ENCODE peak calls at places on chromosomes 16 and 17, in ten cellular contexts. E is uterus, T is AG04450, W is MM.1S, F is choroid plexus epithelial cell, R is mucosa of descending colon, O is esophagus squamous epithelium, A is SJSA1, G is cardiac muscle cell, X is colonic mucosa. V is an unnamed sample.

GRCh38 chr17:44363613-44364159 is at the start of gene FAM171A2:
- DNase-seq in X (no peak), T (peak), W (peak), G (peak), O (no peak), F (peak), R (no peak), A (peak), E (peak), V (no peak)

GRCh38 chr17:63431939-63432804 is 13.9 kb downstream of the CYB561 start:
- DNase-seq in R (no peak), W (no peak), E (no peak), X (peak), G (peak), F (peak), A (no peak), O (no peak), T (no peak), V (peak)

GRCh38 chr16:2912330-2913199 is 834 bp downstream of the FLYWCH1 start:
- DNase-seq in T (peak), X (peak), A (no peak), E (peak), R (peak), O (no peak), G (peak), W (peak), F (peak), V (no peak)

GRCh38 chr17:63989622-63990345 is 8.4 kb upstream of the PRR29 start:
- DNase-seq in X (no peak), W (no peak), T (no peak), R (peak), G (no peak), F (no peak), O (no peak), A (no peak), E (no peak), V (no peak)

GRCh38 chr16:47069291-47069690 is 74.5 kb downstream of the NETO2 start:
- DNase-seq in A (no peak), X (no peak), G (no peak), R (no peak), E (no peak), T (no peak), W (peak), F (no peak), O (no peak), V (no peak)

GRCh38 chr17:78125976-78126894 is 2.3 kb downstream of the TMC6 start:
- DNase-seq in A (no peak), G (no peak), F (no peak), O (no peak), X (no peak), T (no peak), E (no peak), W (no peak), R (no peak), V (no peak)

GRCh38 chr17:76480676-76481075 is 13.3 kb downstream of the AANAT start:
- DNase-seq in W (peak), O (no peak), X (no peak), F (peak), A (no peak), G (peak), R (peak), T (no peak), E (no peak), V (no peak)

GRCh38 chr17:74332763-74333220 is 6.8 kb downstream of the KIF19 start:
- DNase-seq in E (no peak), F (no peak), R (no peak), W (no peak), O (no peak), A (no peak), G (no peak), X (peak), T (no peak), V (no peak)

GRCh38 chr17:79864147-79864546 is 24.9 kb upstream of the CBX4 start:
- DNase-seq in X (no peak), F (no peak), R (no peak), G (no peak), O (no peak), A (no peak), T (no peak), E (no peak), W (no peak), V (no peak)

GRCh38 chr17:41060052-41060604 is at the start of gene KRTAP2-3:
- DNase-seq in E (no peak), A (peak), X (no peak), R (no peak), O (no peak), T (peak), F (peak), W (no peak), G (peak), V (no peak)

GRCh38 chr16:69294051-69294450 is 17.1 kb upstream of the VPS4A start:
- DNase-seq in X (no peak), G (no peak), R (no peak), O (no peak), T (no peak), E (no peak), W (no peak), F (peak), A (no peak), V (no peak)

GRCh38 chr17:19248923-19249574 is 11.9 kb downstream of the EPN2 start:
- DNase-seq in X (no peak), T (peak), G (peak), W (no peak), A (peak), O (no peak), F (peak), E (peak), R (peak), V (peak)

GRCh38 chr17:411416-412120 is 59.0 kb upstream of the RPH3AL start:
- DNase-seq in E (no peak), O (no peak), X (no peak), A (no peak), G (no peak), F (no peak), R (no peak), W (no peak), T (no peak), V (no peak)

GRCh38 chr16:72256398-72257048 is 84.6 kb upstream of the PMFBP1 start:
- DNase-seq in R (no peak), X (no peak), O (no peak), F (peak), W (no peak), T (peak), E (no peak), A (no peak), G (peak), V (no peak)

GRCh38 chr16:66467611-66468010 is 40.5 kb downstream of the BEAN1 start:
- DNase-seq in X (no peak), W (no peak), T (no peak), O (no peak), E (no peak), A (no peak), R (no peak), F (no peak), G (no peak), V (no peak)

GRCh38 chr16:51762081-51762995 is 611.3 kb upstream of the SALL1 start:
- DNase-seq in X (peak), E (peak), A (peak), G (peak), T (peak), R (peak), W (peak), O (no peak), F (peak), V (peak)

GRCh38 chr17:38510424-38511125 is 82.3 kb downstream of the ARHGAP23 start:
- DNase-seq in T (no peak), W (no peak), O (no peak), F (peak), R (no peak), E (no peak), A (no peak), G (peak), X (no peak), V (no peak)

GRCh38 chr16:9847146-9847545 is 335.1 kb downstream of the GRIN2A start:
- DNase-seq in A (no peak), G (no peak), R (no peak), E (no peak), X (no peak), F (no peak), T (no peak), O (no peak), W (no peak), V (no peak)

GRCh38 chr16:69187891-69188451 is 1.0 kb downstream of the SNTB2 start:
- DNase-seq in E (peak), O (no peak), A (peak), X (peak), W (peak), G (peak), T (no peak), R (peak), F (no peak), V (no peak)

GRCh38 chr16:47051031-47051430 is 77.6 kb upstream of the DNAJA2 start:
- DNase-seq in F (no peak), G (no peak), W (no peak), A (no peak), X (no peak), E (no peak), O (no peak), R (no peak), T (no peak), V (no peak)

GRCh38 chr17:17090642-17091103 is 48.4 kb downstream of the MPRIP start:
- DNase-seq in A (no peak), R (peak), G (no peak), E (peak), W (no peak), O (no peak), F (no peak), T (no peak), X (peak), V (peak)

GRCh38 chr16:54630284-54630967 is 300.2 kb upstream of the IRX5 start:
- DNase-seq in W (no peak), O (no peak), R (no peak), X (no peak), G (peak), F (peak), A (no peak), E (no peak), T (no peak), V (no peak)

GRCh38 chr16:56961386-56961785 is 364 bp upstream of the CETP start:
- DNase-seq in T (no peak), G (peak), W (no peak), R (no peak), A (no peak), E (no peak), O (no peak), X (no peak), F (peak), V (no peak)

GRCh38 chr16:67268136-67268579 is 11.2 kb upstream of the PLEKHG4 start:
- DNase-seq in T (peak), G (peak), E (no peak), R (peak), F (peak), A (peak), X (no peak), W (no peak), O (no peak), V (no peak)

GRCh38 chr16:54140057-54140787 is 146.4 kb downstream of the IRX3 start:
- DNase-seq in A (no peak), F (peak), W (no peak), R (no peak), O (no peak), E (no peak), X (no peak), G (peak), T (no peak), V (no peak)

GRCh38 chr16:637081-638018 is 1.2 kb upstream of the METTL26 start:
- DNase-seq in G (peak), E (peak), W (peak), R (peak), A (peak), T (peak), X (peak), O (no peak), F (peak), V (no peak)

GRCh38 chr17:2594657-2595085 is 1.2 kb downstream of the PAFAH1B1 start:
- DNase-seq in F (no peak), T (no peak), O (no peak), X (peak), R (no peak), W (no peak), A (no peak), E (no peak), G (peak), V (no peak)

GRCh38 chr16:73058616-73059409 is 10.9 kb upstream of the ZFHX3 start:
- DNase-seq in A (no peak), W (peak), X (no peak), O (no peak), T (no peak), F (peak), E (peak), R (peak), G (peak), V (no peak)

GRCh38 chr16:51184702-51185433 is 33.8 kb upstream of the SALL1 start:
- DNase-seq in W (no peak), F (no peak), X (no peak), E (no peak), A (peak), T (no peak), O (no peak), G (no peak), R (no peak), V (no peak)

GRCh38 chr17:42992872-42993271 is 5.3 kb upstream of the RPL27 start:
- DNase-seq in E (no peak), O (no peak), X (no peak), T (no peak), W (no peak), G (no peak), A (no peak), F (no peak), R (no peak), V (no peak)

GRCh38 chr16:27924411-27925118 is 138.9 kb downstream of the GSG1L start:
- DNase-seq in T (no peak), E (no peak), W (no peak), G (peak), A (no peak), R (no peak), O (no peak), X (no peak), F (no peak), V (no peak)

GRCh38 chr17:77933777-77934398 is 24.6 kb upstream of the TNRC6C start:
- DNase-seq in E (no peak), X (no peak), G (no peak), R (no peak), W (no peak), O (no peak), F (no peak), T (no peak), A (no peak), V (no peak)

GRCh38 chr16:57892041-57892440 is 78.9 kb downstream of the CNGB1 start:
- DNase-seq in A (peak), R (no peak), G (peak), T (no peak), O (no peak), X (no peak), F (peak), E (no peak), W (no peak), V (no peak)

GRCh38 chr16:64278196-64278595 is 843.7 kb downstream of the CDH11 start:
- DNase-seq in T (peak), F (peak), E (no peak), W (no peak), O (no peak), A (no peak), G (no peak), X (no peak), R (no peak), V (no peak)

GRCh38 chr17:17937450-17937849 is 34.8 kb downstream of the TOM1L2 start:
- DNase-seq in O (no peak), A (no peak), W (no peak), T (no peak), X (no peak), E (no peak), R (no peak), F (no peak), G (no peak), V (no peak)

GRCh38 chr17:44820631-44821196 is 9.4 kb downstream of the GJC1 start:
- DNase-seq in R (no peak), E (no peak), A (peak), F (peak), T (peak), G (peak), W (no peak), X (no peak), O (no peak), V (no peak)

GRCh38 chr16:1745900-1746692 is 25.2 kb downstream of the NME3 start:
- DNase-seq in A (peak), F (peak), W (no peak), X (no peak), T (peak), R (no peak), O (no peak), E (no peak), G (peak), V (no peak)

DNA sequence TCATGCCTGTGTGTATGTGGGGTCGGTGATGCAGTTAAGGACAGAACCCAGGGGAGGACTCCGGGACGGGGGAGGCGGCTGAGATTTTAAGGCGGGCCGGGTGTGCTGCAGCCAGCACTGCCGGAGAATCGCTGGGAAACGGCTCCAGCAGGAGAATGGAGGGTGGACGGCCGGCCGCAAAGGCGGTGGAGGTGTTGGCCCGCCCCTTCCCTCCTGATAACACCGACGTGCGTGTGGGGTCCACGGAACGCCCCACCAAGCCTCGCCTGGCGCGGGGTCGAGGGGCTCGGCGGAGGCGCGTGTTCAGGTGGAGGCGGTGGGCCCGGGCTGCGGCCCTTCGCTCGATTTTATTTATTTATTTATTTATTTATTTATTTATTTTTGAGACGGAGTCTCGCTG is 633 bp downstream of the ZNF843 start:
- DNase-seq in A (no peak), E (no peak), F (no peak), X (no peak), O (no peak), R (peak), G (no peak), W (no peak), T (no peak), V (no peak)
- H3K4me3 ChIP-seq in A (peak), E (peak), F (peak), X (peak), O (peak), R (no peak), G (peak), W (no peak), T (peak), V (peak)

GRCh38 chr17:82333279-82334171 is at the start of gene SECTM1:
- DNase-seq in W (peak), O (no peak), R (peak), T (no peak), E (peak), F (peak), X (peak), A (no peak), G (peak), V (no peak)
- H3K4me3 ChIP-seq in W (peak), O (peak), R (no peak), T (peak), E (peak), F (peak), X (peak), A (peak), G (no peak), V (peak)

GRCh38 chr16:88780100-88781062 is 4.6 kb downstream of the PIEZO1 start:
- DNase-seq in R (no peak), X (no peak), W (no peak), O (no peak), T (no peak), G (no peak), E (no peak), A (no peak), F (no peak), V (no peak)
- H3K4me3 ChIP-seq in R (no peak), X (no peak), W (peak), O (no peak), T (no peak), G (no peak), E (no peak), A (no peak), F (no peak), V (no peak)

GRCh38 chr16:80803341-80804060 is 897 bp downstream of the CDYL2 start:
- DNase-seq in R (peak), F (peak), O (no peak), X (peak), G (peak), A (no peak), W (no peak), T (no peak), E (no peak), V (no peak)
- H3K4me3 ChIP-seq in R (no peak), F (peak), O (peak), X (peak), G (peak), A (peak), W (no peak), T (peak), E (peak), V (peak)

GRCh38 chr17:4501295-4501949 is 2.7 kb downstream of the SPNS2 start:
- DNase-seq in T (no peak), A (no peak), W (no peak), R (no peak), F (no peak), G (no peak), O (no peak), X (no peak), E (no peak), V (no peak)

GRCh38 chr17:4497101-4497824 is 1.4 kb upstream of the SPNS2 start:
- DNase-seq in X (no peak), W (peak), E (no peak), F (no peak), O (no peak), R (no peak), G (no peak), A (no peak), T (no peak), V (no peak)

GRCh38 chr17:4499431-4500187 is 928 bp downstream of the SPNS2 start:
- DNase-seq in A (no peak), G (no peak), T (no peak), R (no peak), F (no peak), E (no peak), X (no peak), O (no peak), W (no peak), V (no peak)

GRCh38 chr17:4500188-4500565 is 1.5 kb downstream of the SPNS2 start:
- DNase-seq in R (no peak), F (no peak), W (no peak), X (no peak), G (no peak), A (no peak), E (no peak), O (no peak), T (no peak), V (no peak)

DNA sequence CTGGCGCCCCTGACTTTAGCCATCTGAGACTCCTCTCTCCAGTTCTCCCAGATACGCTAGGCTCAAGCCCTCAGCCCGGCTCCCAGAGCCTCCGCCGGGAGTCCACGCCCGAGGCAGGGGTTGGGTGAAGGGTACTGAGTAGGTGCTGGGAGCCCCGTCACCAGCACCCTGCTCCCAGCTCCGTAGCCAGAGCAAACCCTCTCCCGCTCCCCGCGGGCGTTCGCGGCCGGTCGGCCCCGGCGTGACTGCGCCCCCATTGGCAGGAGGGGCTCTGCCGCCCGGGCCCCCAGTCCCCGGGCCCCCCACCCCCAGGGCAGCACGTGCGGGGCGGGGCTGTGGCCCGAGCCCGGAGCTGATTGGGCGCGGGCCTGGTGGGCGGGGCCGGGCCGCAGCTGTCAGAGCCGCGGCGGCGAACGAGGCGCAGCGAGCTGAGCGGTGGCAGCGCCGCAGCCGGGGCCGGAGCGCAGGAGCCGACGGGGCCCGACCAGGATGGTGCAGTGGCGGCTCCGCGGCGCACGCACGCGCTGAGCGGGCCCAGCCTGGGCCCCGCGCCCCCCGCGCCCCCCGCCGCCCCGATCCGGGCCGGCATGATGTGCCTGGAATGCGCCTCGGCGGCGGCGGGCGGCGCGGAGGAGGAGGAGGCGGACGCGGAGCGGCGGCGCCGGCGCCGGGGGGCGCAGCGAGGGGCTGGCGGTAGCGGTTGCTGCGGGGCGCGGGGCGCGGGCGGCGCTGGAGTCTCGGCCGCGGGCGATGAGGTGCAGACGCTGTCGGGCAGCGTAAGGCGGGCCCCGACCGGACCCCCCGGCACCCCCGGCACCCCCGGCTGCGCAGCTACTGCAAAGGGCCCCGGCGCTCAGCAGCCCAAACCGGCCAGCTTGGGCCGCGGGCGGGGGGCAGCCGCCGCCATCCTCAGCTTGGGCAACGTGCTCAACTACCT is at the start of gene SPNS2:
- DNase-seq in O (no peak), G (peak), E (peak), R (peak), X (peak), T (no peak), F (peak), A (no peak), W (peak), V (no peak)
- H3K4me3 ChIP-seq in O (peak), G (peak), E (peak), R (no peak), X (peak), T (no peak), F (no peak), A (no peak), W (peak), V (no peak)

DNA sequence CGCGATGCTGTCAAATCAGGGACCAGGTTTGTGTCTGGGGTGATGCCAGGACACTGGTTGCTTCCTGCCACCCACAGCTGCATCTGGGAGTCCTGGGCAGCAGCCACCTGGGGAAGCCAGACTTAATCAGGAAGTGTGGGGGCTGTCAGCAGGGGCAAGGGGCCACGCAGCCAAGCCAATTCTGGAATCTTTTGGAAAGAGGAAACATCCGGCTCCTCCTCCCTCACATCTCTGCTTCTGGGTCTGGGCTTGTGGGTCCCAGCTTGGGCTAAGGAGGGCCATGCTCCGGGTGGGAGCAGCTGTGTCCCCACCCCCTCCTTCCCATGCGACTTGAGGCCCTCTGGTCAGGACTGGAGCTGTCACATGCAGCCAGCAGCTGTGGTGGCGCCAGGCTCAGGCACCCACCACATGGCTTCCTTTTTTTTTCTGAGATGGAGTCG is 37.0 kb upstream of the CCDC182 start:
- DNase-seq in X (no peak), R (no peak), W (no peak), T (no peak), F (no peak), A (no peak), O (no peak), E (no peak), G (peak), V (no peak)
- H3K4me3 ChIP-seq in X (no peak), R (no peak), W (no peak), T (no peak), F (no peak), A (no peak), O (no peak), E (no peak), G (no peak), V (no peak)